ENCODE peak calls at places on chromosomes 4 and X, in ten cellular contexts. One of them, this sample, is unnamed.

GRCh38 chr4:153530284-153530995 is 64.3 kb downstream of the TMEM131L start:
- DNase-seq in right atrium auricular region: no peak
- DNase-seq in ACHN: no peak
- DNase-seq in B cell: no peak
- DNase-seq in NCI-H2081: no peak
- DNase-seq in sciatic nerve: no peak
- DNase-seq in SJSA1: no peak
- DNase-seq in stimulated activated naive B cell treated with anti-CD40 and anti-IgM and Interleukin-4, amounts not matched to agents 10 μg/mL and 1 μg/mL and 100 μg/mL, for 72 hours: no peak
- DNase-seq in NCI-H1417: no peak
- DNase-seq in HS-5: no peak
- DNase-seq in this sample: no peak

GRCh38 chr4:141009931-141010330 is 123.3 kb downstream of the RNF150 start:
- DNase-seq in right atrium auricular region: no peak
- DNase-seq in ACHN: no peak
- DNase-seq in B cell: no peak
- DNase-seq in NCI-H2081: no peak
- DNase-seq in sciatic nerve: no peak
- DNase-seq in SJSA1: no peak
- DNase-seq in stimulated activated naive B cell treated with anti-CD40 and anti-IgM and Interleukin-4, amounts not matched to agents 10 μg/mL and 1 μg/mL and 100 μg/mL, for 72 hours: no peak
- DNase-seq in NCI-H1417: no peak
- DNase-seq in HS-5: no peak
- DNase-seq in this sample: no peak

GRCh38 chr4:123233409-123233808 is 163.2 kb upstream of the SPRY1 start:
- DNase-seq in right atrium auricular region: no peak
- DNase-seq in ACHN: no peak
- DNase-seq in B cell: no peak
- DNase-seq in NCI-H2081: no peak
- DNase-seq in sciatic nerve: no peak
- DNase-seq in SJSA1: no peak
- DNase-seq in stimulated activated naive B cell treated with anti-CD40 and anti-IgM and Interleukin-4, amounts not matched to agents 10 μg/mL and 1 μg/mL and 100 μg/mL, for 72 hours: no peak
- DNase-seq in NCI-H1417: no peak
- DNase-seq in HS-5: no peak
- DNase-seq in this sample: no peak

GRCh38 chr4:170234800-170235199 is 145.0 kb upstream of the AADAT start:
- DNase-seq in right atrium auricular region: no peak
- DNase-seq in ACHN: no peak
- DNase-seq in B cell: peak; percentile 6
- DNase-seq in NCI-H2081: no peak
- DNase-seq in sciatic nerve: no peak
- DNase-seq in SJSA1: no peak
- DNase-seq in stimulated activated naive B cell treated with anti-CD40 and anti-IgM and Interleukin-4, amounts not matched to agents 10 μg/mL and 1 μg/mL and 100 μg/mL, for 72 hours: no peak
- DNase-seq in NCI-H1417: no peak
- DNase-seq in HS-5: no peak
- DNase-seq in this sample: no peak

GRCh38 chrX:153780678-153781427 is at the start of gene SRPK3:
- DNase-seq in right atrium auricular region: no peak
- DNase-seq in ACHN: no peak
- DNase-seq in B cell: no peak
- DNase-seq in NCI-H2081: no peak
- DNase-seq in sciatic nerve: no peak
- DNase-seq in SJSA1: no peak
- DNase-seq in stimulated activated naive B cell treated with anti-CD40 and anti-IgM and Interleukin-4, amounts not matched to agents 10 μg/mL and 1 μg/mL and 100 μg/mL, for 72 hours: no peak
- DNase-seq in NCI-H1417: peak; percentile 25
- DNase-seq in HS-5: no peak
- DNase-seq in this sample: no peak

GRCh38 chr4:107896651-107897050 is 34.7 kb upstream of the CYP2U1 start:
- DNase-seq in right atrium auricular region: no peak
- DNase-seq in ACHN: no peak
- DNase-seq in B cell: no peak
- DNase-seq in NCI-H2081: no peak
- DNase-seq in sciatic nerve: no peak
- DNase-seq in SJSA1: no peak
- DNase-seq in stimulated activated naive B cell treated with anti-CD40 and anti-IgM and Interleukin-4, amounts not matched to agents 10 μg/mL and 1 μg/mL and 100 μg/mL, for 72 hours: no peak
- DNase-seq in NCI-H1417: no peak
- DNase-seq in HS-5: no peak
- DNase-seq in this sample: no peak

GRCh38 chr4:125951275-125951887 is 636.6 kb downstream of the FAT4 start:
- DNase-seq in right atrium auricular region: no peak
- DNase-seq in ACHN: no peak
- DNase-seq in B cell: no peak
- DNase-seq in NCI-H2081: no peak
- DNase-seq in sciatic nerve: no peak
- DNase-seq in SJSA1: no peak
- DNase-seq in stimulated activated naive B cell treated with anti-CD40 and anti-IgM and Interleukin-4, amounts not matched to agents 10 μg/mL and 1 μg/mL and 100 μg/mL, for 72 hours: no peak
- DNase-seq in NCI-H1417: no peak
- DNase-seq in HS-5: peak; percentile 46
- DNase-seq in this sample: no peak

GRCh38 chrX:111124418-111124817 is 28.4 kb downstream of the PAK3 start:
- DNase-seq in right atrium auricular region: no peak
- DNase-seq in ACHN: no peak
- DNase-seq in B cell: no peak
- DNase-seq in NCI-H2081: no peak
- DNase-seq in sciatic nerve: no peak
- DNase-seq in SJSA1: no peak
- DNase-seq in stimulated activated naive B cell treated with anti-CD40 and anti-IgM and Interleukin-4, amounts not matched to agents 10 μg/mL and 1 μg/mL and 100 μg/mL, for 72 hours: peak; percentile 16
- DNase-seq in NCI-H1417: no peak
- DNase-seq in HS-5: no peak
- DNase-seq in this sample: no peak

GRCh38 chr4:184504385-184504784 is 30.0 kb upstream of the IRF2 start:
- DNase-seq in right atrium auricular region: no peak
- DNase-seq in ACHN: no peak
- DNase-seq in B cell: no peak
- DNase-seq in NCI-H2081: no peak
- DNase-seq in sciatic nerve: no peak
- DNase-seq in SJSA1: no peak
- DNase-seq in stimulated activated naive B cell treated with anti-CD40 and anti-IgM and Interleukin-4, amounts not matched to agents 10 μg/mL and 1 μg/mL and 100 μg/mL, for 72 hours: no peak
- DNase-seq in NCI-H1417: no peak
- DNase-seq in HS-5: no peak
- DNase-seq in this sample: no peak

GRCh38 chr4:24312261-24312913 is 272.0 kb downstream of the DHX15 start:
- DNase-seq in right atrium auricular region: no peak
- DNase-seq in ACHN: no peak
- DNase-seq in B cell: no peak
- DNase-seq in NCI-H2081: no peak
- DNase-seq in sciatic nerve: no peak
- DNase-seq in SJSA1: no peak
- DNase-seq in stimulated activated naive B cell treated with anti-CD40 and anti-IgM and Interleukin-4, amounts not matched to agents 10 μg/mL and 1 μg/mL and 100 μg/mL, for 72 hours: no peak
- DNase-seq in NCI-H1417: no peak
- DNase-seq in HS-5: no peak
- DNase-seq in this sample: no peak

GRCh38 chr4:11670304-11670703 is 241.6 kb upstream of the HS3ST1 start:
- DNase-seq in right atrium auricular region: no peak
- DNase-seq in ACHN: no peak
- DNase-seq in B cell: no peak
- DNase-seq in NCI-H2081: no peak
- DNase-seq in sciatic nerve: no peak
- DNase-seq in SJSA1: no peak
- DNase-seq in stimulated activated naive B cell treated with anti-CD40 and anti-IgM and Interleukin-4, amounts not matched to agents 10 μg/mL and 1 μg/mL and 100 μg/mL, for 72 hours: no peak
- DNase-seq in NCI-H1417: peak; percentile 4
- DNase-seq in HS-5: no peak
- DNase-seq in this sample: no peak

GRCh38 chr4:85928775-85929585 is 430.9 kb downstream of the MAPK10 start:
- DNase-seq in right atrium auricular region: no peak
- DNase-seq in ACHN: peak; percentile 94
- DNase-seq in B cell: no peak
- DNase-seq in NCI-H2081: no peak
- DNase-seq in sciatic nerve: no peak
- DNase-seq in SJSA1: no peak
- DNase-seq in stimulated activated naive B cell treated with anti-CD40 and anti-IgM and Interleukin-4, amounts not matched to agents 10 μg/mL and 1 μg/mL and 100 μg/mL, for 72 hours: peak; percentile 21
- DNase-seq in NCI-H1417: no peak
- DNase-seq in HS-5: no peak
- DNase-seq in this sample: no peak

GRCh38 chrX:148572332-148572731 is 71.9 kb downstream of the AFF2 start:
- DNase-seq in right atrium auricular region: no peak
- DNase-seq in ACHN: no peak
- DNase-seq in B cell: no peak
- DNase-seq in NCI-H2081: no peak
- DNase-seq in sciatic nerve: no peak
- DNase-seq in SJSA1: no peak
- DNase-seq in stimulated activated naive B cell treated with anti-CD40 and anti-IgM and Interleukin-4, amounts not matched to agents 10 μg/mL and 1 μg/mL and 100 μg/mL, for 72 hours: no peak
- DNase-seq in NCI-H1417: no peak
- DNase-seq in HS-5: no peak
- DNase-seq in this sample: no peak

GRCh38 chr4:39348371-39349265 is 17.5 kb downstream of the RFC1 start:
- DNase-seq in right atrium auricular region: no peak
- DNase-seq in ACHN: peak; percentile 30
- DNase-seq in B cell: no peak
- DNase-seq in NCI-H2081: no peak
- DNase-seq in sciatic nerve: no peak
- DNase-seq in SJSA1: peak; percentile 7
- DNase-seq in stimulated activated naive B cell treated with anti-CD40 and anti-IgM and Interleukin-4, amounts not matched to agents 10 μg/mL and 1 μg/mL and 100 μg/mL, for 72 hours: no peak
- DNase-seq in NCI-H1417: no peak
- DNase-seq in HS-5: no peak
- DNase-seq in this sample: no peak

This sample was measured in NCI-H1436.